ENCODE peak calls at places on chromosomes 7 and 10, in nine cellular contexts. One of them, this sample, is unnamed.

GRCh38 chr10:18117272-18117671 is 23.0 kb upstream of the CACNB2 start:
- DNase-seq in H1: no peak
- DNase-seq in HepG2: no peak
- DNase-seq in HL-60: no peak
- DNase-seq in suprapubic skin: no peak
- DNase-seq in SK-N-SH: no peak
- DNase-seq in Panc1: no peak
- DNase-seq in stomach: no peak
- DNase-seq in transverse colon: no peak
- DNase-seq in this sample: no peak

GRCh38 chr10:48775206-48775517 is 90.5 kb downstream of the WDFY4 start:
- DNase-seq in HepG2: no peak
- DNase-seq in suprapubic skin: no peak
- DNase-seq in transverse colon: no peak
- DNase-seq in H1: no peak
- DNase-seq in Panc1: no peak
- DNase-seq in SK-N-SH: no peak
- DNase-seq in HL-60: no peak
- DNase-seq in stomach: no peak
- DNase-seq in this sample: no peak

GRCh38 chr7:70761711-70762328 is 370.1 kb upstream of the GALNT17 start:
- DNase-seq in Panc1: no peak
- DNase-seq in HL-60: no peak
- DNase-seq in H1: no peak
- DNase-seq in suprapubic skin: no peak
- DNase-seq in HepG2: no peak
- DNase-seq in transverse colon: no peak
- DNase-seq in stomach: no peak
- DNase-seq in SK-N-SH: no peak
- DNase-seq in this sample: no peak

GRCh38 chr7:132257253-132257652 is 319.0 kb downstream of the PLXNA4 start:
- DNase-seq in HL-60: no peak
- DNase-seq in SK-N-SH: no peak
- DNase-seq in H1: no peak
- DNase-seq in suprapubic skin: no peak
- DNase-seq in transverse colon: no peak
- DNase-seq in stomach: no peak
- DNase-seq in HepG2: no peak
- DNase-seq in Panc1: no peak
- DNase-seq in this sample: no peak

GRCh38 chr10:110216240-110216639 is 8.8 kb downstream of the MXI1 start:
- DNase-seq in stomach: no peak
- DNase-seq in HL-60: no peak
- DNase-seq in HepG2: no peak
- DNase-seq in H1: no peak
- DNase-seq in suprapubic skin: no peak
- DNase-seq in transverse colon: no peak
- DNase-seq in Panc1: no peak
- DNase-seq in SK-N-SH: no peak
- DNase-seq in this sample: no peak

GRCh38 chr10:3995302-3996210 is 210.5 kb upstream of the KLF6 start:
- DNase-seq in SK-N-SH: no peak
- DNase-seq in HepG2: no peak
- DNase-seq in transverse colon: no peak
- DNase-seq in stomach: no peak
- DNase-seq in H1: no peak
- DNase-seq in HL-60: no peak
- DNase-seq in suprapubic skin: no peak
- DNase-seq in Panc1: no peak
- DNase-seq in this sample: no peak

GRCh38 chr7:101294832-101295121 is 26.8 kb downstream of the IFT22 start:
- DNase-seq in SK-N-SH: no peak
- DNase-seq in transverse colon: no peak
- DNase-seq in HL-60: no peak
- DNase-seq in suprapubic skin: no peak
- DNase-seq in HepG2: no peak
- DNase-seq in Panc1: no peak
- DNase-seq in H1: no peak
- DNase-seq in stomach: no peak
- DNase-seq in this sample: no peak

GRCh38 chr7:155408657-155409586 is 49.0 kb upstream of the EN2 start:
- DNase-seq in HepG2: peak; percentile 20
- DNase-seq in HL-60: no peak
- DNase-seq in Panc1: no peak
- DNase-seq in stomach: no peak
- DNase-seq in transverse colon: no peak
- DNase-seq in H1: peak; percentile 56
- DNase-seq in SK-N-SH: no peak
- DNase-seq in suprapubic skin: no peak
- DNase-seq in this sample: no peak

GRCh38 chr7:77295549-77295948 is 95.9 kb upstream of the FGL2 start:
- DNase-seq in HepG2: no peak
- DNase-seq in Panc1: no peak
- DNase-seq in stomach: no peak
- DNase-seq in HL-60: no peak
- DNase-seq in H1: no peak
- DNase-seq in SK-N-SH: no peak
- DNase-seq in transverse colon: no peak
- DNase-seq in suprapubic skin: no peak
- DNase-seq in this sample: no peak

GRCh38 chr7:77293046-77293445 is 93.4 kb upstream of the FGL2 start:
- DNase-seq in HepG2: no peak
- DNase-seq in SK-N-SH: no peak
- DNase-seq in Panc1: no peak
- DNase-seq in suprapubic skin: no peak
- DNase-seq in H1: no peak
- DNase-seq in HL-60: no peak
- DNase-seq in transverse colon: no peak
- DNase-seq in stomach: no peak
- DNase-seq in this sample: no peak

GRCh38 chr7:77289387-77289786 is 89.8 kb upstream of the FGL2 start:
- DNase-seq in HepG2: no peak
- DNase-seq in Panc1: no peak
- DNase-seq in HL-60: no peak
- DNase-seq in H1: no peak
- DNase-seq in transverse colon: no peak
- DNase-seq in suprapubic skin: no peak
- DNase-seq in stomach: no peak
- DNase-seq in SK-N-SH: no peak
- DNase-seq in this sample: no peak

GRCh38 chr7:77288676-77289320 is 89.2 kb upstream of the FGL2 start:
- DNase-seq in stomach: no peak
- DNase-seq in suprapubic skin: no peak
- DNase-seq in Panc1: no peak
- DNase-seq in SK-N-SH: no peak
- DNase-seq in transverse colon: no peak
- DNase-seq in HL-60: no peak
- DNase-seq in H1: no peak
- DNase-seq in HepG2: no peak
- DNase-seq in this sample: no peak

DNA sequence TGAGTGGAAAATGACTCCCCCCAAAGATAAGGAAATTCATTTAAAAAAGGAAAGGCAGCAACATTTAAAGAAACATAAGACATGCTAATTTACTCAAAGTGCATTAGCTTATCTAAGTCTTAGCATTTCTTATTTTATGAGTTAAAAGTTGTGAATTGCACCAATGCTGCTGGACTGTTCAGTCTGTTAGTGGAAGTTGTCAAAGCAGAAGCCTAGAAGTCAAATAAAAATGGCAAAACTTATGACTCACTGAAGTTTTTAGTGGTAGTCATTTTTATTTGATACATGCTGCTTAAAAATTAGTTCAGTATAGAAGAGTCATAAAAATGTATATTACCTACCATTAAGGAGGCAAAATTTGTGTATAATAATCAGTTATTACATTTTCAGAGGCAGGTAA is 90.8 kb upstream of the FGL2 start:
- DNase-seq in stomach: no peak
- DNase-seq in H1: no peak
- DNase-seq in HepG2: no peak
- DNase-seq in suprapubic skin: no peak
- DNase-seq in SK-N-SH: no peak
- DNase-seq in transverse colon: no peak
- DNase-seq in HL-60: no peak
- DNase-seq in Panc1: no peak
- DNase-seq in this sample: no peak
- TF ChIP-seq POLR2AphosphoS5 in stomach: no peak
- TF ChIP-seq POLR2AphosphoS5 in H1: no peak
- TF ChIP-seq POLR2AphosphoS5 in HepG2: no peak
- TF ChIP-seq POLR2AphosphoS5 in suprapubic skin: no peak
- TF ChIP-seq POLR2AphosphoS5 in SK-N-SH: no peak
- TF ChIP-seq POLR2AphosphoS5 in transverse colon: no peak
- TF ChIP-seq POLR2AphosphoS5 in HL-60: no peak
- TF ChIP-seq POLR2AphosphoS5 in Panc1: no peak
- TF ChIP-seq POLR2AphosphoS5 in this sample: no peak

GRCh38 chr10:6035101-6035834 is 26.9 kb downstream of the IL2RA start:
- DNase-seq in stomach: no peak
- DNase-seq in HL-60: no peak
- DNase-seq in suprapubic skin: peak; percentile 71
- DNase-seq in Panc1: no peak
- DNase-seq in HepG2: no peak
- DNase-seq in SK-N-SH: no peak
- DNase-seq in H1: peak; percentile 29
- DNase-seq in transverse colon: no peak
- DNase-seq in this sample: no peak

GRCh38 chr10:6034371-6034770 is 27.8 kb downstream of the IL2RA start:
- DNase-seq in H1: no peak
- DNase-seq in HepG2: no peak
- DNase-seq in suprapubic skin: no peak
- DNase-seq in SK-N-SH: no peak
- DNase-seq in HL-60: no peak
- DNase-seq in transverse colon: no peak
- DNase-seq in stomach: no peak
- DNase-seq in Panc1: no peak
- DNase-seq in this sample: no peak

GRCh38 chr10:6037422-6037821 is 24.7 kb downstream of the IL2RA start:
- DNase-seq in Panc1: no peak
- DNase-seq in transverse colon: no peak
- DNase-seq in SK-N-SH: no peak
- DNase-seq in HepG2: no peak
- DNase-seq in H1: no peak
- DNase-seq in stomach: no peak
- DNase-seq in HL-60: no peak
- DNase-seq in suprapubic skin: no peak
- DNase-seq in this sample: no peak

GRCh38 chr10:6036861-6037321 is 25.3 kb downstream of the IL2RA start:
- DNase-seq in Panc1: no peak
- DNase-seq in transverse colon: no peak
- DNase-seq in suprapubic skin: no peak
- DNase-seq in HepG2: no peak
- DNase-seq in stomach: no peak
- DNase-seq in H1: peak; percentile 35
- DNase-seq in HL-60: no peak
- DNase-seq in SK-N-SH: no peak
- DNase-seq in this sample: no peak

DNA sequence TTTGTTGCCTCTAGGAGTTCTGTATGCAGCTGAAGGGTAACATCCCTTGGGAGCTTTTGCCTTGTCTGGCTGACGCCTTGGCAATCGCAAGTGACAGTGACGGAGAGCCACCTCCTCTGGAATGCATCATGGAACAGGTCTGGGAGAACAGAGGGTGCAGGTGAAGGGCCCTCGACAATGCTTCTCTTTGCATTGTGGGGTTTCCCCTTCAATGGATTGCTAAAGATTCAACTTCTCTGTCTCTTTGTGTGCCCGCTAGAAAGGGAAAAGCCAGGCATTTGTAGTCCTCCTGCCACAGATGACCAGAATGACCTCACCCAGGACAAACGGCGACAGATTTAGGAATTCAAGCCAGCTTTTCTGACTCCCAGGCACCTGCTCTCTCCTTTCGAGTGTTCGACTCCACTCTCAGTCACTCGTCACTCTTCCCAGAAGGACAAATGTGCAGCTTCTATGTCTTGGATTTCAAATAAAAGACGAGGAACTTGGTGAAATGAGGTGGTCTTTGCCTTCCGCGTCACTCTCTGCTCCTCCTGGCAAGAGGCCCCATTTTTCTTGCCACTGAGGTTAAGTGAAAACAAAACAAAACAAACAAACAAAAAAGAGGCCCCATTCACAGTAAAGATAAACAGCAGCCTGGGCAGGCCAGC is 26.1 kb downstream of the IL2RA start:
- DNase-seq in HL-60: no peak
- DNase-seq in transverse colon: no peak
- DNase-seq in HepG2: no peak
- DNase-seq in stomach: no peak
- DNase-seq in Panc1: no peak
- DNase-seq in suprapubic skin: no peak
- DNase-seq in SK-N-SH: no peak
- DNase-seq in H1: peak; percentile 38
- DNase-seq in this sample: no peak
- H3K27me3 ChIP-seq in HL-60: no peaks in the 10 kb centered on the region
- H3K27me3 ChIP-seq in transverse colon: no peaks in the 10 kb centered on the region
- H3K27me3 ChIP-seq in HepG2: peaks cover 32% of the 10 kb centered on the region
- H3K27me3 ChIP-seq in stomach: no peaks in the 10 kb centered on the region
- H3K27me3 ChIP-seq in Panc1: no peaks in the 10 kb centered on the region
- H3K27me3 ChIP-seq in suprapubic skin: no peaks in the 10 kb centered on the region
- H3K27me3 ChIP-seq in SK-N-SH: peaks cover 26% of the 10 kb centered on the region
- H3K27me3 ChIP-seq in H1: no peaks in the 10 kb centered on the region
- H3K27me3 ChIP-seq in this sample: no peaks in the 10 kb centered on the region

GRCh38 chr10:81082621-81083376 is 545.1 kb downstream of the SH2D4B start:
- DNase-seq in suprapubic skin: no peak
- DNase-seq in HL-60: no peak
- DNase-seq in transverse colon: no peak
- DNase-seq in H1: no peak
- DNase-seq in stomach: no peak
- DNase-seq in Panc1: no peak
- DNase-seq in HepG2: no peak
- DNase-seq in SK-N-SH: no peak
- DNase-seq in this sample: no peak

GRCh38 chr10:81081887-81082620 is 544.4 kb downstream of the SH2D4B start:
- DNase-seq in suprapubic skin: no peak
- DNase-seq in Panc1: peak; percentile 10
- DNase-seq in HL-60: no peak
- DNase-seq in transverse colon: no peak
- DNase-seq in SK-N-SH: no peak
- DNase-seq in stomach: no peak
- DNase-seq in HepG2: no peak
- DNase-seq in H1: peak; percentile 48
- DNase-seq in this sample: no peak
- TF ChIP-seq CTCF in suprapubic skin: no peak
- TF ChIP-seq CTCF in Panc1: peak; percentile 37
- TF ChIP-seq CTCF in HL-60: no peak
- TF ChIP-seq CTCF in transverse colon: no peak
- TF ChIP-seq CTCF in SK-N-SH: no peak
- TF ChIP-seq CTCF in stomach: no peak
- TF ChIP-seq CTCF in HepG2: peak; percentile 44
- TF ChIP-seq CTCF in H1: no peak
- TF ChIP-seq CTCF in this sample: no peak

DNA sequence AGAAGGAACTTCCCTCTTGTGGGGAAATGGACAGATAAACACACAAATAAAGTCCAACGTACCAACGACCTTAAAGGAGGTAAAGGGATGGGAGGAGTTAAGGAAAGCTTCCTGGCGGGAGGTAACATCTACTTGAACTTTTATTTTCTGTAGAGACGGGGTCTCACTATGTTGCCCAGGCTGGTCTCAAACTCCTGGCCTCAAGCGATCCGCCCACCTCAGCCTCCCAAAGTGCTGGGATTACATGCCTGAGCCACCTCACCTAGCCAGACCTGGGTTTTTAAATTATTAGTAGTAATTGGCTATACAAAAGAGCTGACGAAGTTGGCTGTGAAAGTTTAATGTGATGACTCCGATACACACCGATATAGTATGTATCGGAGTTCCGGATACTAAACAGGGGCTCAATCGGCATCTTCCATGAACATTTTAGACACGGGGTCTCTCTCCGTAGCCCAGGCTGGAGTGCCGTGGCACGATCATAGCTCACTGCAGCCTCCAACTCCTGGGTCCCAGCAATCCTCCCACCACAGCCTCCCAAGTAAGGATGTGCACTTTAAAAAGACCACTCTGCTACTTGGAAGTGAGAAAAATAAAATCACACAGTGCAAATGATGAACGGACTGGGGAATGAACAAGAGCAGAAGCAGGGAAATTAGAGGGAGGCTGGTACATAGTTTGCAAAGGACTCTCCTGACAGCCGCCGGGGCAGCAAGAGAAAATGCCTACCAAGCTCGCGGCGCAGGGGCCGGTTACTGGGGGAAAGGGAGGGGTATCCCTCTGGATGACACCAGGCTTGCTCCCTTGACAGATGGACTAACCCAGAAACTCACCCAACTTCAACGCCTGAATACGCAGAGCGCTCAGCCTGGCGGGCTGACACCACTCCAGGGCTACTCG is 1.0 kb downstream of the BCL7B start:
- DNase-seq in Panc1: peak; percentile 30
- DNase-seq in stomach: no peak
- DNase-seq in H1: no peak
- DNase-seq in SK-N-SH: no peak
- DNase-seq in suprapubic skin: no peak
- DNase-seq in HepG2: no peak
- DNase-seq in transverse colon: no peak
- DNase-seq in HL-60: no peak
- DNase-seq in this sample: no peak
- TF ChIP-seq POLR2AphosphoS5 in Panc1: no peak
- TF ChIP-seq POLR2AphosphoS5 in stomach: no peak
- TF ChIP-seq POLR2AphosphoS5 in H1: no peak
- TF ChIP-seq POLR2AphosphoS5 in SK-N-SH: no peak
- TF ChIP-seq POLR2AphosphoS5 in suprapubic skin: no peak
- TF ChIP-seq POLR2AphosphoS5 in HepG2: no peak
- TF ChIP-seq POLR2AphosphoS5 in transverse colon: peak; percentile 91
- TF ChIP-seq POLR2AphosphoS5 in HL-60: no peak
- TF ChIP-seq POLR2AphosphoS5 in this sample: no peak